ENCODE peak calls at places on chromosomes 13 and 19, in five cellular contexts. One of them, this sample, is unnamed. For H3K4me1, the result is how much of the 10 kb centered on the place peaks cover.

GRCh38 chr13:111642156-111642767 is 321.8 kb downstream of the TEX29 start:
- ATAC-seq in upper lobe of left lung: no peak
- ATAC-seq in K562: no peak
- ATAC-seq in Panc1: no peak
- ATAC-seq in HepG2: no peak
- ATAC-seq in this sample: no peak

GRCh38 chr19:12346896-12347295 is 13.5 kb upstream of the ZNF563 start:
- ATAC-seq in upper lobe of left lung: no peak
- ATAC-seq in K562: no peak
- ATAC-seq in Panc1: no peak
- ATAC-seq in HepG2: peak
- ATAC-seq in this sample: no peak

GRCh38 chr13:86909318-86909717 is 761.9 kb upstream of the SLITRK5 start:
- ATAC-seq in upper lobe of left lung: no peak
- ATAC-seq in K562: no peak
- ATAC-seq in Panc1: no peak
- ATAC-seq in HepG2: no peak
- ATAC-seq in this sample: no peak

GRCh38 chr19:2443116-2443784 is 13.5 kb downstream of the LMNB2 start:
- ATAC-seq in upper lobe of left lung: no peak
- ATAC-seq in K562: no peak
- ATAC-seq in Panc1: no peak
- ATAC-seq in HepG2: no peak
- ATAC-seq in this sample: no peak

GRCh38 chr13:100543872-100544602 is 44.6 kb downstream of the GGACT start:
- ATAC-seq in upper lobe of left lung: no peak
- ATAC-seq in K562: no peak
- ATAC-seq in Panc1: no peak
- ATAC-seq in HepG2: peak
- ATAC-seq in this sample: no peak

GRCh38 chr13:99231726-99232125 is 26.5 kb downstream of the GPR18 start:
- ATAC-seq in upper lobe of left lung: no peak
- ATAC-seq in K562: peak
- ATAC-seq in Panc1: no peak
- ATAC-seq in HepG2: no peak
- ATAC-seq in this sample: no peak

GRCh38 chr19:8617984-8618383 is 7.5 kb upstream of the ADAMTS10 start:
- ATAC-seq in upper lobe of left lung: no peak
- ATAC-seq in K562: no peak
- ATAC-seq in Panc1: no peak
- ATAC-seq in HepG2: no peak
- ATAC-seq in this sample: no peak

GRCh38 chr19:40213882-40214570 is 4.2 kb downstream of the TTC9B start:
- ATAC-seq in upper lobe of left lung: no peak
- ATAC-seq in K562: no peak
- ATAC-seq in Panc1: no peak
- ATAC-seq in HepG2: no peak
- ATAC-seq in this sample: no peak

GRCh38 chr19:56839665-56840451 is 668 bp downstream of the PEG3 start:
- ATAC-seq in upper lobe of left lung: peak
- ATAC-seq in K562: no peak
- ATAC-seq in Panc1: no peak
- ATAC-seq in HepG2: peak
- ATAC-seq in this sample: peak

GRCh38 chr13:62643007-62643483 is 1227.4 kb upstream of the PCDH20 start:
- ATAC-seq in upper lobe of left lung: no peak
- ATAC-seq in K562: no peak
- ATAC-seq in Panc1: peak
- ATAC-seq in HepG2: no peak
- ATAC-seq in this sample: no peak

GRCh38 chr19:45340899-45341453 is 426 bp downstream of the KLC3 start:
- ATAC-seq in upper lobe of left lung: no peak
- ATAC-seq in K562: peak
- ATAC-seq in Panc1: no peak
- ATAC-seq in HepG2: no peak
- ATAC-seq in this sample: no peak

GRCh38 chr13:24192811-24193162 is 32.3 kb downstream of the SPATA13 start:
- ATAC-seq in upper lobe of left lung: no peak
- ATAC-seq in K562: no peak
- ATAC-seq in Panc1: no peak
- ATAC-seq in HepG2: peak
- ATAC-seq in this sample: no peak

GRCh38 chr13:48448285-48448962 is 35.5 kb upstream of the LPAR6 start:
- ATAC-seq in upper lobe of left lung: no peak
- ATAC-seq in K562: no peak
- ATAC-seq in Panc1: no peak
- ATAC-seq in HepG2: no peak
- ATAC-seq in this sample: no peak

GRCh38 chr13:45700971-45701900 is 884 bp upstream of the CBY2 start:
- ATAC-seq in upper lobe of left lung: no peak
- ATAC-seq in K562: peak
- ATAC-seq in Panc1: no peak
- ATAC-seq in HepG2: peak
- ATAC-seq in this sample: no peak

GRCh38 chr13:99468971-99469545 is 32.2 kb upstream of the TM9SF2 start:
- ATAC-seq in upper lobe of left lung: no peak
- ATAC-seq in K562: peak
- ATAC-seq in Panc1: no peak
- ATAC-seq in HepG2: no peak
- ATAC-seq in this sample: no peak

GRCh38 chr13:99392806-99393135 is 85.6 kb upstream of the GPR183 start:
- ATAC-seq in upper lobe of left lung: no peak
- ATAC-seq in K562: no peak
- ATAC-seq in Panc1: no peak
- ATAC-seq in HepG2: no peak
- ATAC-seq in this sample: no peak

GRCh38 chr13:40221131-40221459 is 445.3 kb downstream of the FOXO1 start:
- ATAC-seq in upper lobe of left lung: no peak
- ATAC-seq in K562: no peak
- ATAC-seq in Panc1: no peak
- ATAC-seq in HepG2: peak
- ATAC-seq in this sample: peak

GRCh38 chr13:111225810-111226546 is 94.5 kb upstream of the TEX29 start:
- ATAC-seq in upper lobe of left lung: no peak
- ATAC-seq in K562: no peak
- ATAC-seq in Panc1: no peak
- ATAC-seq in HepG2: no peak
- ATAC-seq in this sample: no peak

GRCh38 chr19:788821-789472 is 8.3 kb upstream of the PTBP1 start:
- ATAC-seq in upper lobe of left lung: no peak
- ATAC-seq in K562: peak
- ATAC-seq in Panc1: peak
- ATAC-seq in HepG2: peak
- ATAC-seq in this sample: peak

GRCh38 chr13:93767231-93767916 is 540.8 kb downstream of the GPC6 start:
- ATAC-seq in upper lobe of left lung: no peak
- ATAC-seq in K562: no peak
- ATAC-seq in Panc1: no peak
- ATAC-seq in HepG2: peak
- ATAC-seq in this sample: no peak

GRCh38 chr19:2867025-2867991 is at the start of gene ZNF556:
- ATAC-seq in upper lobe of left lung: no peak
- ATAC-seq in K562: peak
- ATAC-seq in Panc1: no peak
- ATAC-seq in HepG2: peak
- ATAC-seq in this sample: peak

GRCh38 chr13:84273163-84273562 is 390.9 kb upstream of the SLITRK1 start:
- ATAC-seq in upper lobe of left lung: no peak
- ATAC-seq in K562: no peak
- ATAC-seq in Panc1: no peak
- ATAC-seq in HepG2: no peak
- ATAC-seq in this sample: no peak

GRCh38 chr13:29800687-29801086 is 49.7 kb downstream of the UBL3 start:
- ATAC-seq in upper lobe of left lung: no peak
- ATAC-seq in K562: no peak
- ATAC-seq in Panc1: no peak
- ATAC-seq in HepG2: no peak
- ATAC-seq in this sample: no peak

GRCh38 chr13:106336663-106337062 is 198.8 kb downstream of the EFNB2 start:
- ATAC-seq in upper lobe of left lung: no peak
- ATAC-seq in K562: no peak
- ATAC-seq in Panc1: no peak
- ATAC-seq in HepG2: no peak
- ATAC-seq in this sample: no peak

GRCh38 chr19:5138606-5139594 is 170.0 kb downstream of the KDM4B start:
- ATAC-seq in upper lobe of left lung: no peak
- ATAC-seq in K562: peak
- ATAC-seq in Panc1: peak
- ATAC-seq in HepG2: no peak
- ATAC-seq in this sample: no peak

GRCh38 chr13:30241537-30241936 is 65.8 kb downstream of the KATNAL1 start:
- ATAC-seq in upper lobe of left lung: no peak
- ATAC-seq in K562: no peak
- ATAC-seq in Panc1: no peak
- ATAC-seq in HepG2: no peak
- ATAC-seq in this sample: no peak

GRCh38 chr19:7216373-7216902 is 77.8 kb downstream of the INSR start:
- ATAC-seq in upper lobe of left lung: no peak
- ATAC-seq in K562: no peak
- ATAC-seq in Panc1: no peak
- ATAC-seq in HepG2: no peak
- ATAC-seq in this sample: no peak

GRCh38 chr13:29497137-29497654 is 98.3 kb downstream of the SLC7A1 start:
- ATAC-seq in upper lobe of left lung: no peak
- ATAC-seq in K562: no peak
- ATAC-seq in Panc1: no peak
- ATAC-seq in HepG2: peak
- ATAC-seq in this sample: peak

GRCh38 chr13:103004790-103005307 is 61.4 kb downstream of the SLC10A2 start:
- ATAC-seq in upper lobe of left lung: no peak
- ATAC-seq in K562: no peak
- ATAC-seq in Panc1: no peak
- ATAC-seq in HepG2: no peak
- ATAC-seq in this sample: no peak

GRCh38 chr13:112699318-112699918 is 9.6 kb downstream of the ATP11A start:
- ATAC-seq in upper lobe of left lung: no peak
- ATAC-seq in K562: peak
- ATAC-seq in Panc1: no peak
- ATAC-seq in HepG2: peak
- ATAC-seq in this sample: no peak

GRCh38 chr19:45245826-45246225 is 619 bp upstream of the EXOC3L2 start:
- ATAC-seq in upper lobe of left lung: no peak
- ATAC-seq in K562: no peak
- ATAC-seq in Panc1: no peak
- ATAC-seq in HepG2: no peak
- ATAC-seq in this sample: no peak

GRCh38 chr13:41356788-41357187 is 45.7 kb downstream of the NAA16 start:
- ATAC-seq in upper lobe of left lung: no peak
- ATAC-seq in K562: no peak
- ATAC-seq in Panc1: no peak
- ATAC-seq in HepG2: no peak
- ATAC-seq in this sample: no peak

GRCh38 chr13:98280176-98280510 is 103.1 kb upstream of the RNF113B start:
- ATAC-seq in upper lobe of left lung: no peak
- ATAC-seq in K562: no peak
- ATAC-seq in Panc1: no peak
- ATAC-seq in HepG2: no peak
- ATAC-seq in this sample: no peak

GRCh38 chr13:80469105-80469840 is 128.3 kb upstream of the SPRY2 start:
- ATAC-seq in upper lobe of left lung: no peak
- ATAC-seq in K562: no peak
- ATAC-seq in Panc1: no peak
- ATAC-seq in HepG2: no peak
- ATAC-seq in this sample: peak

GRCh38 chr13:25971499-25972145 is 80.2 kb downstream of the SHISA2 start:
- ATAC-seq in upper lobe of left lung: no peak
- ATAC-seq in K562: no peak
- ATAC-seq in Panc1: no peak
- ATAC-seq in HepG2: no peak
- ATAC-seq in this sample: no peak

GRCh38 chr13:100040196-100040595 is 48.7 kb upstream of the PCCA start:
- ATAC-seq in upper lobe of left lung: no peak
- ATAC-seq in K562: no peak
- ATAC-seq in Panc1: no peak
- ATAC-seq in HepG2: peak
- ATAC-seq in this sample: no peak

GRCh38 chr19:43782689-43783231 is 2.0 kb upstream of the KCNN4 start:
- ATAC-seq in upper lobe of left lung: no peak
- ATAC-seq in K562: peak
- ATAC-seq in Panc1: peak
- ATAC-seq in HepG2: no peak
- ATAC-seq in this sample: no peak

GRCh38 chr19:43783636-43784035 is 2.9 kb upstream of the KCNN4 start:
- ATAC-seq in upper lobe of left lung: no peak
- ATAC-seq in K562: no peak
- ATAC-seq in Panc1: no peak
- ATAC-seq in HepG2: no peak
- ATAC-seq in this sample: no peak

GRCh38 chr19:43784981-43785808 is 4.4 kb upstream of the KCNN4 start:
- ATAC-seq in upper lobe of left lung: peak
- ATAC-seq in K562: peak
- ATAC-seq in Panc1: peak
- ATAC-seq in HepG2: peak
- ATAC-seq in this sample: peak

GRCh38 chr19:43782311-43782660 is 1.5 kb upstream of the KCNN4 start:
- ATAC-seq in upper lobe of left lung: no peak
- ATAC-seq in K562: no peak
- ATAC-seq in Panc1: no peak
- ATAC-seq in HepG2: no peak
- ATAC-seq in this sample: no peak

GRCh38 chr19:43784251-43784980 is 3.6 kb upstream of the KCNN4 start:
- ATAC-seq in upper lobe of left lung: peak
- ATAC-seq in K562: peak
- ATAC-seq in Panc1: peak
- ATAC-seq in HepG2: no peak
- ATAC-seq in this sample: peak
- H3K4me1 ChIP-seq in upper lobe of left lung: under half
- H3K4me1 ChIP-seq in K562: under half
- H3K4me1 ChIP-seq in Panc1: under half
- H3K4me1 ChIP-seq in HepG2: under half
- H3K4me1 ChIP-seq in this sample: under half

GRCh38 chr19:36152886-36153525 is 759 bp upstream of the COX7A1 start:
- ATAC-seq in upper lobe of left lung: no peak
- ATAC-seq in K562: no peak
- ATAC-seq in Panc1: no peak
- ATAC-seq in HepG2: no peak
- ATAC-seq in this sample: peak
- H3K4me3 ChIP-seq in upper lobe of left lung: peak
- H3K4me3 ChIP-seq in K562: no peak
- H3K4me3 ChIP-seq in Panc1: no peak
- H3K4me3 ChIP-seq in HepG2: no peak
- H3K4me3 ChIP-seq in this sample: peak

GRCh38 chr19:18633321-18633720 is 3.5 kb upstream of the KLHL26 start:
- ATAC-seq in upper lobe of left lung: no peak
- ATAC-seq in K562: no peak
- ATAC-seq in Panc1: no peak
- ATAC-seq in HepG2: no peak
- ATAC-seq in this sample: no peak
- TF ChIP-seq POLR2AphosphoS5 in upper lobe of left lung: no peak
- TF ChIP-seq POLR2AphosphoS5 in K562: no peak
- TF ChIP-seq POLR2AphosphoS5 in Panc1: no peak
- TF ChIP-seq POLR2AphosphoS5 in HepG2: no peak
- TF ChIP-seq POLR2AphosphoS5 in this sample: no peak

GRCh38 chr19:16262618-16263017 is 62.0 kb upstream of the KLF2 start:
- ATAC-seq in upper lobe of left lung: no peak
- ATAC-seq in K562: no peak
- ATAC-seq in Panc1: no peak
- ATAC-seq in HepG2: peak
- ATAC-seq in this sample: no peak
- H3K4me1 ChIP-seq in upper lobe of left lung: under half
- H3K4me1 ChIP-seq in K562: under half
- H3K4me1 ChIP-seq in Panc1: under half
- H3K4me1 ChIP-seq in HepG2: under half
- H3K4me1 ChIP-seq in this sample: under half

GRCh38 chr19:48695743-48696352 is at the start of gene FUT2:
- ATAC-seq in upper lobe of left lung: peak
- ATAC-seq in K562: peak
- ATAC-seq in Panc1: no peak
- ATAC-seq in HepG2: peak
- ATAC-seq in this sample: no peak
- H3K4me3 ChIP-seq in upper lobe of left lung: peak
- H3K4me3 ChIP-seq in K562: no peak
- H3K4me3 ChIP-seq in Panc1: peak
- H3K4me3 ChIP-seq in HepG2: peak
- H3K4me3 ChIP-seq in this sample: no peak